ENCODE peak calls at places on chromosomes 11 and 22, in five cellular contexts. Q is body of pancreas, Y is esophagus squamous epithelium, W is HAP-1, H is IMR-90. C is an unnamed sample.

GRCh38 chr22:32478994-32479393 is 4.4 kb downstream of the FBXO7 start:
- DNase-seq in Y (no peak), H (peak), Q (no peak), W (no peak), C (no peak)

GRCh38 chr11:120522736-120523135 is 11.2 kb downstream of the GRIK4 start:
- DNase-seq in W (no peak), Y (no peak), H (no peak), Q (no peak), C (peak)

GRCh38 chr11:87924125-87924524 is 251.1 kb downstream of the RAB38 start:
- DNase-seq in W (no peak), Q (no peak), H (no peak), Y (no peak), C (no peak)

GRCh38 chr11:3840870-3841425 is at the start of gene RHOG:
- DNase-seq in Y (peak), Q (peak), H (peak), W (peak), C (peak)

GRCh38 chr11:88280673-88281316 is 56.7 kb downstream of the CTSC start:
- DNase-seq in Q (peak), H (no peak), W (no peak), Y (no peak), C (no peak)

GRCh38 chr11:17915500-17916143 is 97.2 kb downstream of the SERGEF start:
- DNase-seq in W (no peak), H (no peak), Y (no peak), Q (no peak), C (no peak)

GRCh38 chr11:65640483-65641207 is 2.7 kb downstream of the SIPA1 start:
- DNase-seq in Y (no peak), Q (peak), W (no peak), H (no peak), C (peak)

GRCh38 chr11:10450451-10451398 is 4.3 kb upstream of the AMPD3 start:
- DNase-seq in Q (peak), W (no peak), H (no peak), Y (no peak), C (peak)

GRCh38 chr22:19062139-19062789 is 59.9 kb downstream of the DGCR2 start:
- DNase-seq in H (peak), W (no peak), Q (peak), Y (no peak), C (no peak)

GRCh38 chr11:57356179-57356757 is 18.1 kb downstream of the P2RX3 start:
- DNase-seq in H (no peak), W (no peak), Q (peak), Y (no peak), C (peak)

GRCh38 chr22:19942071-19942885 is 660 bp upstream of the TXNRD2 start:
- DNase-seq in Q (peak), H (peak), Y (no peak), W (peak), C (peak)

GRCh38 chr22:44020981-44021380 is 3.1 kb upstream of the PARVB start:
- DNase-seq in Y (no peak), Q (no peak), H (peak), W (no peak), C (no peak)

GRCh38 chr22:24601217-24602104 is 1.5 kb upstream of the GGT1 start:
- DNase-seq in Y (no peak), H (no peak), Q (peak), W (no peak), C (peak)

GRCh38 chr22:44180706-44181032 is at the start of gene PARVG:
- DNase-seq in H (no peak), Y (no peak), Q (no peak), W (no peak), C (no peak)

GRCh38 chr11:26948881-26949280 is 45.0 kb upstream of the FIBIN start:
- DNase-seq in H (peak), Y (no peak), W (no peak), Q (no peak), C (no peak)

GRCh38 chr11:555500-556174 is 4.9 kb downstream of the LMNTD2 start:
- DNase-seq in W (peak), Q (no peak), Y (no peak), H (no peak), C (no peak)
- H3K4me3 ChIP-seq in W (peak), Q (no peak), Y (peak), H (no peak), C (peak)

GRCh38 chr11:76636826-76637460 is 33.6 kb downstream of the LRRC32 start:
- DNase-seq in H (no peak), W (no peak), Y (no peak), Q (no peak), C (no peak)

GRCh38 chr11:76638267-76639197 is 32.0 kb downstream of the LRRC32 start:
- DNase-seq in W (no peak), Q (no peak), H (no peak), Y (no peak), C (no peak)

GRCh38 chr11:76639621-76640020 is 30.9 kb downstream of the LRRC32 start:
- DNase-seq in Y (no peak), H (no peak), W (no peak), Q (no peak), C (no peak)

GRCh38 chr11:76635991-76636520 is 34.5 kb downstream of the LRRC32 start:
- DNase-seq in W (no peak), H (no peak), Q (no peak), Y (no peak), C (no peak)

GRCh38 chr11:76637491-76638266 is 32.9 kb downstream of the LRRC32 start:
- DNase-seq in W (no peak), Y (no peak), Q (peak), H (no peak), C (peak)
- H3K4me3 ChIP-seq in W (no peak), Y (no peak), Q (no peak), H (no peak), C (no peak)

DNA sequence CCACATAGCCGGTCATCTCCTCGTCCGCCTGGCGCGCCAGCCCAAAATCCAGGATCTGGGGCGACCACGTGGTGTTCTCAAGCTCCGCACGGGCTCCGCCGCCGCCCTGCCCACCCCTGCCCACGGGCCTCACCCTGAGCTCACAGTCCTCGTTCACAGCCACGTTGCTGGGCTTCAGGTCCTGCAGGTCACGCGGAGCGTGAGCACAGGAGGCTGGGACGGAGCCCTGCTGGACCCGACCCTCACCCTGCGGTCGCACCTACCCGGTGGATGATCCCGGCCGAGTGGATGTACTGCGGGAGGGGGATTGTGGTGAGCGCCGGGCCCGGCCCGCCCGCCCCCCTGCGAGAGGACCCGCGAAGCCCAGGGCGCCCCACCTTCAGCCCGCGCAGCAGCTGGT is 3.2 kb downstream of the MAPK11 start:
- DNase-seq in Y (no peak), W (no peak), H (no peak), Q (no peak), C (no peak)
- H3K4me3 ChIP-seq in Y (peak), W (no peak), H (no peak), Q (no peak), C (no peak)

DNA sequence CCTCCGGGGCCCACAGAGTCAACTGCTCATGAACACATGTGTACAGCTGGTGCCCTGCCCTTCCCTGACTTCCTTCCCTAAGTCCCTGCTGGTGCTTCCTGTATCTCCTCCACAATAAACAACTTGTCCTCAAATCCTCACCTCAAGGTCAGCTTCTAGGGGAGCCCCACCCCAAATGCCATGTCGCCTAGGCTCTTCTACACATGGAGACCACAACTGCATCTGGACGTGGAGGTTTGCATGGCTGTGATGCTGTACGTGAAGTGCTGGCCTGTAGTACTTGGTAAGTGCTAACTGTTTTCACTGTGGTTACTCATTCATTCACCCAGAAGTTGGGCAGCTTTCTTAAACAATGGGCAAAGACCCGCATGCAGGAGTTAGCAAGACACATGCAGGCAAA is 359.5 kb downstream of the SHANK2 start:
- DNase-seq in Q (no peak), W (no peak), H (no peak), Y (no peak), C (peak)
- H3K4me3 ChIP-seq in Q (no peak), W (no peak), H (no peak), Y (no peak), C (no peak)

DNA sequence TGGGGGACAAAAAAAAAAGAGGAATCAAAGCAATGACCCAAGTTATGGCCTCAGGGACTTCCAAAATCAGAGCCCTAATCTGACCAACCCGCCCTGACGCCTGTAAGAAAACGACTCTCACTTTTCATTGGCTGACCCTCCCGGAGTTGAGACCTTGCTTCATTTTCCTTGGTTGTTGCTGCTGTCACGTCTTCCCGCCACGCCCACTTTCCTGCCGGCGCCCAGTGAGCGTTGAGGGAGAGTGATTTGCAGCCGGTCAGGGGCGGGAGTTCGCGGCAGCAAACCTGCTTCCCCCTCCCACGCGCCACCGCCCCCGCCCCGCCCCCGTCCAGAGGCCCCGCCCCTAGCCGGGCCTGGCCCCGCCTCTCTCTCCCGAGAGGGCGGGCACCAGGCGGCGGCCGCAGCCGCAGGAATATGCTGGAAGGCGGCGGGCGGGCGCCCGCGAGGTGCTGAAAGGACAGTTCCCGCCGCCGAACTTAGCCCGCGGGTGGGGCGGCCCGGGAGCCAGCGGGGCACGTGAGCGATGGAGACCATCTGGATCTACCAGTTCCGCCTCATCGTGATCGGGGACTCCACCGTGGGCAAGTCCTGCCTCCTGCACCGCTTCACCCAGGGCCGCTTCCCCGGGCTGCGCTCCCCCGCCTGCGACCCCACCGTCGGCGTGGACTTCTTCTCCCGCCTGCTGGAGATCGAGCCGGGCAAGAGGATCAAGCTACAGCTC is at the start of gene RAB39A:
- DNase-seq in H (peak), Q (peak), W (peak), Y (peak), C (peak)
- H3K4me3 ChIP-seq in H (peak), Q (peak), W (peak), Y (peak), C (peak)

DNA sequence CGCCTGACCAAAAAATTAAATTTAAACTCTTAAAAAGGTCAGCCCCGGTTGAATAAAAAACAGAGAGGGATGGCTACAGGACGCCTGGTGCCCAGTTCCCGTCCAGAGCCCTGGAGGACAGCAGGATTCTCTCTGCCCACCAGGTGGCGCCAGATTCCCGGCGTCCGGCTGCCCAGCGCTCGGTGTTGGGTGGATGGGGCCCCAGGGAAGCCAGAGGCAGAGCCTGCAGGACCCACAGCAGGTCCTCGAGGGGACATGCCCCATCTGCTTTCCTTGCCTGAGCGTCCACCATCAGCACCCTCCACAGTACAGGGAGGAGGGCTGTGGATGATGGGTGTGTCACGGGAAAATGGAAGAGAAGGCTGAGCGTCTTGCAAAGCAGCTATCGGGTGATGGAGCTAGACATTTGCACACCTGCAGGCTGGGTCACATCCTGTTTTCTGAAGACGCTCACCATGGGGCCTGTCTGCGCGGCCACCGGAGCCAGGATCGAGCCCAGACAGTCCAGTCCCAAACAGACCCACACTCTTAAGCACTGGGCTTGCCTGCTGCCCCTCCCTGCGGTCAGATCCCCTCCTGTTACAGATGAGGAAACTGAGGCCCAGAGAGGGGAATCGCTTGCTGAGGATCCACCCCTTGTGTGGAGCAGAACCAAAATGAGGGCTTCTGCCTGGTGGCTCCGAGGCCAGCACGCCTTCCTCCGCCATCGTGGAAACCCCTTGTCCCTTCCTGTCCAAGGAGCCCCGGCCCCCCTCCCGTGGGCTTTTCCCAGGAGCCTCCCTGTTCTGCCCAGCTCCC is 18.5 kb upstream of the CBX7 start:
- DNase-seq in Q (peak), Y (no peak), H (peak), W (peak), C (peak)
- H3K4me3 ChIP-seq in Q (no peak), Y (no peak), H (no peak), W (no peak), C (no peak)

DNA sequence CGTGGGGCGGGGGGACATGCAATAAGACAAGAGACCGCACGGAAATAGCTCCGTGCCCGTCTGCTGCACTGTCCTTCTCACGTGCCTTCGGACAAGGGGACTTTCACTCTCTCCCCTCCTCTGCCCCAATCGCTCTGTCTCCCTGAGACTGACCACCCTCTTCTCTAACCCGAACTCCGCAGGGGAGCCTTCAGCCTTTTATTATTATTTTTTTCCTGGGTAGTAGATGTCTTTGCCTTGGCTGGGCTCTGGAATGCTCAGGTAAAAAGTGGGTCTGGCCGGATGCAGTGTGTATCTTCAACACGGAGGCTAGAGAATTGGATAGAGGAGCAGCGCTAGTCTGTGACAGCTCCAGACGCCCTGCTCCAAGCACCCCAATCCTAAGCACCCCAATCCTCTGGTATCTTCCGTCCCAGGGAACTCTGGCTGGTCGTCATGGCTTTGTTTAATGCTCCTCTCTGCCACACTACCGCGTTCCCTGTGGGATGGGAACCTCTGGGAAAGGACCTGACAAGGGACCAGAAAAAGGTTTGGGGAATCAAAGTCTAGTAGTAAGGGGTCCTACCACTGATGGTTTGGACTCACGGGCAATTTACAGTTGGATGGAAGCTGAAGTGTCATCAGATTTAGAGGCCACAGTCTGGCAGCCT is 25.1 kb upstream of the ROBO3 start:
- DNase-seq in W (no peak), H (no peak), Q (no peak), Y (no peak), C (no peak)
- H3K4me3 ChIP-seq in W (peak), H (no peak), Q (no peak), Y (peak), C (no peak)

DNA sequence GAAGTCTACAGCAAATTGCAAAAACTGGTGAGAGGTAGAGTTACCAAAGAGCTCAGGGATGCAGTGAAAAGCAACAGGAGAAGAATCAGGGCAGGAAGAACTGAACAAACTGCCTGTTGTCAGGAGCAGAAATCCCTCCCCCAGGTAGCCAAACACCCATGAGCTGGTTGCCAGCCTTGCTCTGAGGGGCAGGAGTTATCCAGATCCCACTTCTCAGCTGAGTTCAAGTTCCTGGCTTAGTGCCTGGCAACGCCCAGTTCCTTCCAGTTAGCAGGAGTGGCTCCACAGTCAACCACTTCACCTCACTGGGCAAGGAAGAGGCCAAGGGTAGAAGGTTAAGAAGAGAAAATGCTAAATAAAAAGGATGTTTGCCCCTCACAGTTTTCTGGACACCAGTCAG is 1.9 kb upstream of the MPZL2 start:
- DNase-seq in H (no peak), Y (no peak), W (no peak), Q (no peak), C (no peak)
- H3K4me3 ChIP-seq in H (no peak), Y (peak), W (no peak), Q (no peak), C (no peak)